ENCODE peak calls at places on chromosomes 12 and 14, in seven cellular contexts. V, J, Y, L, S, A and P are unnamed samples.

GRCh38 chr12:26196424-26196722 is 1.0 kb downstream of the SSPN start:
- DNase-seq in V (peak), Y (no peak), S (no peak), J (no peak), L (no peak), A (no peak), P (no peak)

GRCh38 chr12:45546545-45546944 is 183.0 kb upstream of the ARID2 start:
- DNase-seq in Y (no peak), V (no peak), L (no peak), J (no peak), S (no peak), A (no peak), P (no peak)

GRCh38 chr14:60981626-60982455 is 796 bp downstream of the SLC38A6 start:
- DNase-seq in S (no peak), Y (no peak), A (no peak), L (peak), J (no peak), V (peak), P (no peak)

GRCh38 chr12:108635201-108635996 is 1.7 kb upstream of the SELPLG start:
- DNase-seq in V (peak), S (no peak), L (no peak), Y (no peak), A (no peak), J (no peak), P (no peak)

GRCh38 chr12:26126340-26127284 is 1.8 kb upstream of the BHLHE41 start:
- DNase-seq in L (peak), J (peak), V (peak), Y (peak), S (peak), A (peak), P (peak)

GRCh38 chr12:13120431-13120830 is 17.0 kb upstream of the GSG1 start:
- DNase-seq in L (no peak), S (no peak), J (no peak), A (no peak), Y (no peak), V (no peak), P (no peak)

GRCh38 chr14:68638056-68638816 is 154.6 kb downstream of the ZFP36L1 start:
- DNase-seq in L (no peak), S (no peak), J (peak), Y (no peak), A (peak), V (no peak), P (no peak)

GRCh38 chr14:101224356-101225115 is 321.0 kb upstream of the RTL1 start:
- DNase-seq in V (no peak), L (peak), J (peak), A (no peak), S (no peak), Y (no peak), P (no peak)

GRCh38 chr14:104424406-104425072 is 155.0 kb upstream of the C14orf180 start:
- DNase-seq in Y (no peak), A (no peak), V (no peak), L (no peak), J (peak), S (no peak), P (no peak)

GRCh38 chr12:120649442-120650248 is 9.2 kb downstream of the CABP1 start:
- DNase-seq in A (peak), Y (no peak), L (no peak), J (no peak), V (no peak), S (peak), P (no peak)

GRCh38 chr12:103197725-103198388 is 240.4 kb downstream of the ASCL1 start:
- DNase-seq in V (no peak), A (no peak), S (no peak), L (no peak), Y (no peak), J (no peak), P (no peak)

GRCh38 chr12:122094735-122095561 is 16.4 kb downstream of the MLXIP start:
- DNase-seq in S (no peak), L (no peak), V (no peak), A (no peak), J (no peak), Y (peak), P (no peak)

GRCh38 chr12:101076940-101077351 is 133.1 kb downstream of the SLC5A8 start:
- DNase-seq in L (no peak), J (no peak), A (no peak), Y (no peak), S (no peak), V (peak), P (no peak)

GRCh38 chr12:88600272-88600671 is 20.0 kb upstream of the KITLG start:
- DNase-seq in J (no peak), Y (no peak), S (no peak), V (peak), A (no peak), L (no peak), P (no peak)

GRCh38 chr12:98894412-98895085 is 249.5 kb downstream of the APAF1 start:
- DNase-seq in J (no peak), S (no peak), V (no peak), A (no peak), Y (no peak), L (no peak), P (no peak)

GRCh38 chr14:56199095-56199975 is 81.1 kb downstream of the PELI2 start:
- DNase-seq in L (peak), S (no peak), J (peak), A (no peak), V (peak), Y (no peak), P (no peak)

GRCh38 chr14:56198438-56198837 is 80.2 kb downstream of the PELI2 start:
- DNase-seq in L (no peak), A (no peak), S (no peak), Y (no peak), J (peak), V (no peak), P (no peak)

GRCh38 chr14:56202256-56202655 is 84.0 kb downstream of the PELI2 start:
- DNase-seq in A (no peak), Y (no peak), J (no peak), S (no peak), L (no peak), V (no peak), P (no peak)

GRCh38 chr14:56197150-56197549 is 78.9 kb downstream of the PELI2 start:
- DNase-seq in A (no peak), Y (no peak), S (no peak), L (no peak), J (peak), V (no peak), P (no peak)

GRCh38 chr14:56199976-56200577 is 81.9 kb downstream of the PELI2 start:
- DNase-seq in V (peak), J (no peak), S (no peak), L (no peak), A (no peak), Y (no peak), P (no peak)
- H3K4me3 ChIP-seq in V (no peak), J (no peak), S (no peak), L (no peak), A (no peak), Y (no peak), P (no peak)

DNA sequence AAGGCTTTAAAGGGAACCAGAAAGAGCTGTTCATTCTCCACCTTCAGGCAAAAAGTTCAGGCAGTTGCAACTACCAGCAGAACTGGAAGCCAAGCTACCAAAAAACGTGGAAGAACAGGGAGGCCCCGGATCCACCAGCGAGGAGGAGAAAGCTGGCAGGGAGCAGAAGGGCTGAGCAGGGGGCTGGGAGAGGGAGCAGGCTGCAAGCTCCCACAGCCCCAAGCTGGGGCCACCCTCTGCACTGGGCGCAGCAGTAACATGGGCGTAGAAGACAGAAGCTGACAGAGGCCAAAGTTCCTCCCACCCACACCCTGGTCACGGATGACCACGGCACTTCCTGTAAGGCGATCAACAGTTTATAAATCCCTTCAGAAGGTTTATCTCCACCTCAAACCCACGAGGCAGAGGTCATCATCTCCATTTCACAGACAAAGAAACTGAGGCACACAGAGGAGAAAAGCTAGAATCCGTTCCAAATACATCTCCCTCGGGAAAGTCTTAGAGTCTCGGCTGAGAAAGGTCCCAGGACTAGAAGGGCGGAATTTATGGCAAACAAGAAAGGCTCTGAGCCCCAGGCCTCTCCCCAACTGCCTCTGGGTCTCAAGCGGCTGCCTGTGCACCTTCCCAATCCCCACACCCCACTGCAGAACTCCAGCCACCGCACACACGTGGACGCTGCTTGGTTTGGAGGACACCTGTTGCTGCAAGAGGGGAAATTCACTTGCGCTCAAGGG is 1.8 kb downstream of the CCDC85C start:
- DNase-seq in L (no peak), A (no peak), S (no peak), J (no peak), V (peak), Y (peak), P (no peak)
- TF ChIP-seq CTCF in L (no peak), A (no peak), S (no peak), J (no peak), V (no peak), Y (no peak), P (no peak)

DNA sequence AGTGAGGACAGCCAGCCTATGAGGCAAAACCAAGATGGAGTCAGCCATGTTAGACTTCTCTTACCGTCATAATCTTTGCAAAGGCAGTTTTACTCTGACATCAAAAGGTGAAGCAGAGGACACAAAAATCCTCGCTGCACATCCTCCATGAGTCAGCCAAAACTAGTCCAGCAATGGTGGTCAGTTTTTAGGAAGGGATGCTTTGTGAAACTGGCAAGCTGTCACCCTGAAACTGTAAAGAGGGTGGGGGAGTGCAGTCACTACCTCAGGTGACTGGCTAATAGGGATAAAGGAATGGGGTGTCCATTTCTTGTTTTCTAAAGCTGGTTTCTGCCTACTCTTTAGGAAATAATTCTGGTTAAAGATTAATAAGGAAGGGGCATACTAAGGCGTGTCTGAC is 5.4 kb upstream of the CIPC start:
- DNase-seq in J (no peak), V (no peak), L (no peak), Y (no peak), A (no peak), S (no peak), P (no peak)
- H3K4me3 ChIP-seq in J (no peak), V (no peak), L (no peak), Y (no peak), A (no peak), S (no peak), P (no peak)

DNA sequence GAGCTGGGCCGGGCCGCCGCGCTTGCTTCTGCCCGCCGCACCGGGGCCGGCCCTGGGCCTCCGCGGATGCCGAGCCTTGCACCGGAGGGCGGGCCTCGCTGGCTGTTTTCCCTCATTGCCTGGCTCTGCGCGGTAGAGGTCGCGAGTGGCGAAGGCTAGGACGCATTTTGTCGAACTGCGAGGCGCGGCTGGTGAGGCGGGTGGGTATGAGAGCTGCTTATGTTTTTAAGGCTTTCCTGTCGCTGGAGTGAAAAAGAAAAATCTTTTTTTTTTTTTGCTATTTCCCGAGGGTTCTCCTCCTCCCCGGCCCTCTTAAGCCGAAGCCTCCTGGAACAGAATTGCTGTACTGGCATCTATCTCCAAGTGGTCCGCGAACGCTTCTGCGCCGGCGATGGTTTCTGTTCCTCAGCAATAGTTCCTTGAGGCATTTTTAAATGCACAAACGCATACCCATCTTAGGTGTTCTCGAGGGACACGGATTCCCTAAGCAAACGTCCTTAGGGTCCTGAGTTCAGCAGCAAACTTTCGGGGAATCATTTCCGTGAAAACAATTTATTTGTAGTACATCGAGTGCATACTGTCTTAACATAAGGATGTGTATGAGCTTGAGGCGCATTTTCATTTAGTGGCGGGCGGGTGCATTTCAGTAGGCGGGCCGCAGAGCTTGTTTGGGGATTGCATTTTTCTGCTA is 631 bp downstream of the RESF1 start:
- DNase-seq in A (peak), S (peak), V (peak), J (peak), Y (peak), L (peak), P (peak)
- TF ChIP-seq CTCF in A (no peak), S (no peak), V (peak), J (no peak), Y (no peak), L (peak), P (no peak)

GRCh38 chr12:57893460-57894353 is 47.2 kb upstream of the CTDSP2 start:
- DNase-seq in A (peak), V (peak), L (no peak), S (peak), Y (peak), J (peak), P (peak)
- H3K4me3 ChIP-seq in A (peak), V (peak), L (no peak), S (peak), Y (no peak), J (peak), P (peak)